ENCODE peak calls at places on chromosomes 3 and 15, in seven cellular contexts. One of them, this sample, is unnamed. For H3K36me3 and H3K4me1, the result is how much of the 10 kb centered on the place peaks cover.

GRCh38 chr3:54533856-54534255 is 394.0 kb downstream of the LRTM1 start:
- DNase-seq in ovary: no peak
- DNase-seq in fibroblast of lung: no peak
- DNase-seq in colonic mucosa: no peak
- DNase-seq in upper lobe of left lung: no peak
- DNase-seq in transverse colon: no peak
- DNase-seq in heart left ventricle: no peak
- DNase-seq in this sample: no peak

GRCh38 chr3:129123314-129124060 is 1.9 kb upstream of the RAB43 start:
- DNase-seq in ovary: no peak
- DNase-seq in colonic mucosa: peak
- DNase-seq in fibroblast of lung: no peak
- DNase-seq in heart left ventricle: no peak
- DNase-seq in transverse colon: peak
- DNase-seq in upper lobe of left lung: no peak
- DNase-seq in this sample: peak

GRCh38 chr3:102400766-102401165 is 34.0 kb upstream of the ZPLD1 start:
- DNase-seq in transverse colon: no peak
- DNase-seq in colonic mucosa: no peak
- DNase-seq in ovary: no peak
- DNase-seq in fibroblast of lung: peak
- DNase-seq in heart left ventricle: no peak
- DNase-seq in upper lobe of left lung: no peak
- DNase-seq in this sample: no peak

GRCh38 chr3:60025071-60026055 is 975.5 kb upstream of the CFAP20DC start:
- DNase-seq in ovary: no peak
- DNase-seq in heart left ventricle: no peak
- DNase-seq in transverse colon: no peak
- DNase-seq in colonic mucosa: no peak
- DNase-seq in fibroblast of lung: peak
- DNase-seq in upper lobe of left lung: no peak
- DNase-seq in this sample: no peak

GRCh38 chr15:51759557-51760070 is 8.2 kb downstream of the TMOD2 start:
- DNase-seq in fibroblast of lung: peak
- DNase-seq in colonic mucosa: peak
- DNase-seq in heart left ventricle: peak
- DNase-seq in transverse colon: peak
- DNase-seq in ovary: peak
- DNase-seq in upper lobe of left lung: no peak
- DNase-seq in this sample: peak

GRCh38 chr3:30714104-30714503 is 107.7 kb downstream of the TGFBR2 start:
- DNase-seq in colonic mucosa: no peak
- DNase-seq in upper lobe of left lung: no peak
- DNase-seq in heart left ventricle: no peak
- DNase-seq in ovary: no peak
- DNase-seq in fibroblast of lung: no peak
- DNase-seq in transverse colon: no peak
- DNase-seq in this sample: no peak

GRCh38 chr3:41164776-41165175 is 34.5 kb upstream of the CTNNB1 start:
- DNase-seq in colonic mucosa: no peak
- DNase-seq in transverse colon: no peak
- DNase-seq in heart left ventricle: no peak
- DNase-seq in ovary: no peak
- DNase-seq in fibroblast of lung: no peak
- DNase-seq in upper lobe of left lung: no peak
- DNase-seq in this sample: no peak

GRCh38 chr15:93110502-93111040 is 21.6 kb upstream of the RGMA start:
- DNase-seq in upper lobe of left lung: no peak
- DNase-seq in colonic mucosa: no peak
- DNase-seq in transverse colon: no peak
- DNase-seq in heart left ventricle: no peak
- DNase-seq in fibroblast of lung: no peak
- DNase-seq in ovary: no peak
- DNase-seq in this sample: no peak

GRCh38 chr3:60703956-60704736 is 547.1 kb downstream of the FHIT start:
- DNase-seq in fibroblast of lung: peak
- DNase-seq in heart left ventricle: no peak
- DNase-seq in ovary: no peak
- DNase-seq in colonic mucosa: no peak
- DNase-seq in upper lobe of left lung: no peak
- DNase-seq in transverse colon: no peak
- DNase-seq in this sample: no peak

GRCh38 chr15:66388576-66388975 is 1.9 kb downstream of the MAP2K1 start:
- DNase-seq in colonic mucosa: no peak
- DNase-seq in ovary: no peak
- DNase-seq in fibroblast of lung: no peak
- DNase-seq in heart left ventricle: no peak
- DNase-seq in upper lobe of left lung: no peak
- DNase-seq in transverse colon: no peak
- DNase-seq in this sample: no peak

GRCh38 chr3:22621205-22621809 is 581.8 kb upstream of the UBE2E2 start:
- DNase-seq in colonic mucosa: no peak
- DNase-seq in heart left ventricle: no peak
- DNase-seq in transverse colon: no peak
- DNase-seq in fibroblast of lung: no peak
- DNase-seq in upper lobe of left lung: no peak
- DNase-seq in ovary: no peak
- DNase-seq in this sample: no peak

GRCh38 chr3:111852540-111852939 is 6.5 kb upstream of the PHLDB2 start:
- DNase-seq in upper lobe of left lung: no peak
- DNase-seq in transverse colon: no peak
- DNase-seq in heart left ventricle: no peak
- DNase-seq in ovary: no peak
- DNase-seq in colonic mucosa: no peak
- DNase-seq in fibroblast of lung: no peak
- DNase-seq in this sample: no peak

GRCh38 chr15:68995754-68996141 is 18.7 kb upstream of the NOX5 start:
- DNase-seq in colonic mucosa: no peak
- DNase-seq in transverse colon: no peak
- DNase-seq in ovary: no peak
- DNase-seq in upper lobe of left lung: no peak
- DNase-seq in heart left ventricle: no peak
- DNase-seq in fibroblast of lung: no peak
- DNase-seq in this sample: no peak

GRCh38 chr3:14616606-14617507 is 34.7 kb upstream of the CCDC174 start:
- DNase-seq in fibroblast of lung: no peak
- DNase-seq in colonic mucosa: no peak
- DNase-seq in transverse colon: no peak
- DNase-seq in upper lobe of left lung: no peak
- DNase-seq in ovary: no peak
- DNase-seq in heart left ventricle: no peak
- DNase-seq in this sample: no peak

GRCh38 chr15:41887893-41888292 is 6.0 kb downstream of the SPTBN5 start:
- DNase-seq in heart left ventricle: no peak
- DNase-seq in ovary: no peak
- DNase-seq in fibroblast of lung: no peak
- DNase-seq in colonic mucosa: no peak
- DNase-seq in transverse colon: no peak
- DNase-seq in upper lobe of left lung: peak
- DNase-seq in this sample: peak

GRCh38 chr3:194772241-194773000 is 86.7 kb downstream of the FAM43A start:
- DNase-seq in ovary: no peak
- DNase-seq in heart left ventricle: no peak
- DNase-seq in fibroblast of lung: no peak
- DNase-seq in transverse colon: no peak
- DNase-seq in colonic mucosa: no peak
- DNase-seq in upper lobe of left lung: no peak
- DNase-seq in this sample: no peak

GRCh38 chr15:33200903-33201302 is 6.4 kb upstream of the FMN1 start:
- DNase-seq in upper lobe of left lung: no peak
- DNase-seq in transverse colon: no peak
- DNase-seq in heart left ventricle: no peak
- DNase-seq in ovary: no peak
- DNase-seq in colonic mucosa: no peak
- DNase-seq in fibroblast of lung: peak
- DNase-seq in this sample: no peak

GRCh38 chr15:73964736-73965093 is 27.4 kb downstream of the STOML1 start:
- DNase-seq in upper lobe of left lung: no peak
- DNase-seq in ovary: peak
- DNase-seq in transverse colon: peak
- DNase-seq in fibroblast of lung: peak
- DNase-seq in heart left ventricle: peak
- DNase-seq in colonic mucosa: peak
- DNase-seq in this sample: peak

GRCh38 chr3:157130138-157130880 is 29.6 kb downstream of the CCNL1 start:
- DNase-seq in transverse colon: peak
- DNase-seq in ovary: peak
- DNase-seq in colonic mucosa: peak
- DNase-seq in fibroblast of lung: peak
- DNase-seq in upper lobe of left lung: peak
- DNase-seq in heart left ventricle: peak
- DNase-seq in this sample: peak

GRCh38 chr3:14562441-14562840 is 22.3 kb upstream of the GRIP2 start:
- DNase-seq in colonic mucosa: no peak
- DNase-seq in heart left ventricle: no peak
- DNase-seq in ovary: no peak
- DNase-seq in fibroblast of lung: peak
- DNase-seq in upper lobe of left lung: no peak
- DNase-seq in transverse colon: no peak
- DNase-seq in this sample: no peak

GRCh38 chr15:38207591-38207990 is 45.0 kb upstream of the SPRED1 start:
- DNase-seq in heart left ventricle: no peak
- DNase-seq in upper lobe of left lung: no peak
- DNase-seq in transverse colon: no peak
- DNase-seq in ovary: no peak
- DNase-seq in fibroblast of lung: peak
- DNase-seq in colonic mucosa: no peak
- DNase-seq in this sample: no peak

GRCh38 chr3:69809076-69809835 is 70.0 kb downstream of the MITF start:
- DNase-seq in heart left ventricle: no peak
- DNase-seq in ovary: no peak
- DNase-seq in transverse colon: no peak
- DNase-seq in upper lobe of left lung: no peak
- DNase-seq in colonic mucosa: no peak
- DNase-seq in fibroblast of lung: no peak
- DNase-seq in this sample: no peak

GRCh38 chr3:4948395-4948794 is 30.8 kb upstream of the BHLHE40 start:
- DNase-seq in heart left ventricle: no peak
- DNase-seq in fibroblast of lung: peak
- DNase-seq in upper lobe of left lung: no peak
- DNase-seq in ovary: no peak
- DNase-seq in transverse colon: no peak
- DNase-seq in colonic mucosa: no peak
- DNase-seq in this sample: no peak

DNA sequence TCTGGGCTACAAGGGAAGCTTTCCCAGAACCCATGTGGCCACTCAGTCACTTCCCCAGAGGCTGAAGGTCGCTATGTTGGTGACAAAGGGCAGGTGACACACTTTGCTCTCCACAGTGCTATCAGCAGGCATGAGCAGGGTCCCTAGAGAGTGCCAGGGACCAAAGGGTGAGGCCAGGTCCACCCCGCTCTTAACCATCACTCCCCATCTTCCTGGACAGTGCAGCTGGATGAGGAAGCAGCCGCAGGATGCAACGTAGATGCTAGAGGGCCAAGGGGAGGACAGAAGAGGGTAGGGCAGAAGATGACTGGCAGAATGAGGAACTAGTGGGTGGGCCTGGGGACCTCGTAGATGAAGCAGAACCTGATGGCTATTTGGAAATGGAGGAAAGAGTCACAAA is 13.6 kb upstream of the LTF start:
- DNase-seq in ovary: no peak
- DNase-seq in fibroblast of lung: no peak
- DNase-seq in transverse colon: no peak
- DNase-seq in colonic mucosa: no peak
- DNase-seq in heart left ventricle: no peak
- DNase-seq in upper lobe of left lung: no peak
- DNase-seq in this sample: no peak
- TF ChIP-seq CTCF in ovary: no peak
- TF ChIP-seq CTCF in fibroblast of lung: no peak
- TF ChIP-seq CTCF in transverse colon: no peak
- TF ChIP-seq CTCF in colonic mucosa: no peak
- TF ChIP-seq CTCF in heart left ventricle: no peak
- TF ChIP-seq CTCF in upper lobe of left lung: no peak
- TF ChIP-seq CTCF in this sample: no peak

DNA sequence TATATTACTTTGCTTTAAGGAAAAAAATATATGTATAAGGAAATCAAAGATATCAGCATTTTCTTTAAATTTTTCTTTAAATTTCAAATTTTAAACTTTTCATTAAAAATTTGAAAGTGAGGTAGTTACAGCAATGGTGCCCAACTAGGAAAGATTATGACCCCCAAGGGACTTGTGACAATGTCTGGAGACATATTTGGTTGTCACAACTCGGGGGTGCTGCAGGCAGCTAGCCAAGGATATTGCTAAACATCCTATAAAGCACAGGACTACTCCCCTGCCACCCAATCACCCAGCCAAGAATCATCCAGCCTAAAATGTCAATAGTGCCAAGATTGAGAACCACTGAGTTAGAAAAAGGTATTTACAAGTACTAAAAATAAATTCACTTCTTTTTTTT is 57.3 kb downstream of the SLC4A7 start:
- DNase-seq in transverse colon: no peak
- DNase-seq in heart left ventricle: no peak
- DNase-seq in fibroblast of lung: no peak
- DNase-seq in ovary: no peak
- DNase-seq in colonic mucosa: no peak
- DNase-seq in upper lobe of left lung: no peak
- DNase-seq in this sample: no peak
- H3K36me3 ChIP-seq in transverse colon: under half
- H3K36me3 ChIP-seq in heart left ventricle: half or more
- H3K36me3 ChIP-seq in fibroblast of lung: under half
- H3K36me3 ChIP-seq in ovary: under half
- H3K36me3 ChIP-seq in colonic mucosa: under half
- H3K36me3 ChIP-seq in upper lobe of left lung: under half
- H3K36me3 ChIP-seq in this sample: under half

GRCh38 chr3:31875437-31875836 is 105.6 kb downstream of the OSBPL10 start:
- DNase-seq in ovary: no peak
- DNase-seq in colonic mucosa: no peak
- DNase-seq in transverse colon: no peak
- DNase-seq in heart left ventricle: no peak
- DNase-seq in fibroblast of lung: no peak
- DNase-seq in upper lobe of left lung: no peak
- DNase-seq in this sample: no peak

GRCh38 chr3:31871939-31872507 is 109.0 kb downstream of the OSBPL10 start:
- DNase-seq in fibroblast of lung: no peak
- DNase-seq in colonic mucosa: no peak
- DNase-seq in transverse colon: no peak
- DNase-seq in ovary: no peak
- DNase-seq in heart left ventricle: no peak
- DNase-seq in upper lobe of left lung: no peak
- DNase-seq in this sample: no peak

GRCh38 chr3:31868246-31868645 is 112.8 kb downstream of the OSBPL10 start:
- DNase-seq in fibroblast of lung: no peak
- DNase-seq in heart left ventricle: no peak
- DNase-seq in upper lobe of left lung: no peak
- DNase-seq in transverse colon: no peak
- DNase-seq in ovary: no peak
- DNase-seq in colonic mucosa: no peak
- DNase-seq in this sample: no peak

GRCh38 chr3:31877559-31877958 is 103.5 kb downstream of the OSBPL10 start:
- DNase-seq in colonic mucosa: no peak
- DNase-seq in transverse colon: no peak
- DNase-seq in fibroblast of lung: no peak
- DNase-seq in heart left ventricle: no peak
- DNase-seq in upper lobe of left lung: no peak
- DNase-seq in ovary: no peak
- DNase-seq in this sample: no peak

GRCh38 chr3:31873254-31873653 is 107.8 kb downstream of the OSBPL10 start:
- DNase-seq in transverse colon: no peak
- DNase-seq in fibroblast of lung: peak
- DNase-seq in heart left ventricle: no peak
- DNase-seq in ovary: no peak
- DNase-seq in colonic mucosa: no peak
- DNase-seq in upper lobe of left lung: no peak
- DNase-seq in this sample: no peak
- H3K4me1 ChIP-seq in transverse colon: under half
- H3K4me1 ChIP-seq in fibroblast of lung: under half
- H3K4me1 ChIP-seq in heart left ventricle: under half
- H3K4me1 ChIP-seq in ovary: under half
- H3K4me1 ChIP-seq in colonic mucosa: under half
- H3K4me1 ChIP-seq in upper lobe of left lung: under half
- H3K4me1 ChIP-seq in this sample: under half

GRCh38 chr3:100420885-100421284 is 19.5 kb downstream of the LNP1 start:
- DNase-seq in fibroblast of lung: no peak
- DNase-seq in ovary: no peak
- DNase-seq in colonic mucosa: no peak
- DNase-seq in transverse colon: no peak
- DNase-seq in heart left ventricle: no peak
- DNase-seq in upper lobe of left lung: no peak
- DNase-seq in this sample: no peak
- TF ChIP-seq CTCF in fibroblast of lung: no peak
- TF ChIP-seq CTCF in ovary: no peak
- TF ChIP-seq CTCF in colonic mucosa: no peak
- TF ChIP-seq CTCF in transverse colon: no peak
- TF ChIP-seq CTCF in heart left ventricle: no peak
- TF ChIP-seq CTCF in upper lobe of left lung: no peak
- TF ChIP-seq CTCF in this sample: no peak